ENCODE peak calls at places on chromosomes 3 and 15, in five cellular contexts. F is BE2C, Y is foreskin fibroblast, D is mesothelial cell of epicardium, H is GM12865. W is an unnamed sample.

GRCh38 chr3:99939834-99940233 is 122.2 kb downstream of the CMSS1 start:
- DNase-seq in H (no peak), D (no peak), F (no peak), Y (no peak), W (no peak)

GRCh38 chr15:69145694-69146492 is 14.5 kb upstream of the GLCE start:
- DNase-seq in H (no peak), D (peak; percentile 48), Y (no peak), F (peak; percentile 62), W (no peak)

GRCh38 chr15:78727561-78727960 is 83.7 kb downstream of the ADAMTS7 start:
- DNase-seq in Y (no peak), F (no peak), H (no peak), D (no peak), W (no peak)

GRCh38 chr3:176058856-176059255 is 1138.4 kb downstream of the TBL1XR1 start:
- DNase-seq in F (no peak), H (no peak), D (no peak), Y (no peak), W (no peak)

GRCh38 chr3:56019490-56019889 is 448.8 kb downstream of the ERC2 start:
- DNase-seq in Y (no peak), D (no peak), H (no peak), F (no peak), W (no peak)

GRCh38 chr3:125231895-125232294 is 19.3 kb upstream of the SLC12A8 start:
- DNase-seq in F (no peak), H (no peak), Y (peak; percentile 65), D (no peak), W (no peak)

GRCh38 chr3:31903686-31904431 is 77.2 kb downstream of the OSBPL10 start:
- DNase-seq in Y (no peak), F (no peak), H (no peak), D (no peak), W (no peak)

GRCh38 chr3:157176108-157176507 is 16.2 kb upstream of the CCNL1 start:
- DNase-seq in Y (peak; percentile 75), D (no peak), H (no peak), F (no peak), W (no peak)

GRCh38 chr15:77693576-77693975 is 60.9 kb upstream of the LINGO1 start:
- DNase-seq in H (no peak), Y (no peak), F (no peak), D (no peak), W (no peak)

GRCh38 chr3:171323934-171324535 is 136.2 kb downstream of the TNIK start:
- DNase-seq in D (no peak), F (no peak), Y (peak; percentile 41), H (no peak), W (no peak)

GRCh38 chr3:133522036-133522435 is 51.5 kb upstream of the CDV3 start:
- DNase-seq in D (no peak), F (no peak), Y (no peak), H (peak; percentile 10), W (no peak)

GRCh38 chr3:133529809-133530208 is 43.7 kb upstream of the CDV3 start:
- DNase-seq in D (no peak), H (no peak), Y (no peak), F (no peak), W (no peak)

GRCh38 chr3:133527306-133527705 is 46.2 kb upstream of the CDV3 start:
- DNase-seq in D (no peak), H (no peak), F (no peak), Y (peak; percentile 48), W (no peak)

GRCh38 chr3:133525435-133525834 is 48.1 kb upstream of the CDV3 start:
- DNase-seq in H (no peak), D (no peak), F (no peak), Y (no peak), W (no peak)
- TF ChIP-seq CTCF in H (no peak), D (no peak), F (no peak), Y (no peak), W (no peak)

GRCh38 chr15:33699145-33699544 is 269.2 kb upstream of the CHRM5 start:
- DNase-seq in H (no peak), F (no peak), Y (no peak), D (no peak), W (no peak)

GRCh38 chr15:33698128-33698527 is 270.2 kb upstream of the CHRM5 start:
- DNase-seq in H (no peak), F (no peak), Y (no peak), D (no peak), W (no peak)

GRCh38 chr15:33701304-33701696 is 267.0 kb upstream of the CHRM5 start:
- DNase-seq in Y (peak; percentile 19), D (no peak), F (no peak), H (no peak), W (no peak)

GRCh38 chr15:33699691-33700447 is 268.4 kb upstream of the CHRM5 start:
- DNase-seq in Y (peak; percentile 20), D (no peak), H (peak; percentile 3), F (no peak), W (no peak)

GRCh38 chr15:33700695-33701303 is 267.5 kb upstream of the CHRM5 start:
- DNase-seq in H (peak; percentile 80), Y (peak; percentile 90), F (peak; percentile 73), D (peak; percentile 82), W (peak; percentile 33)
- TF ChIP-seq CTCF in H (peak; percentile 94), Y (peak; percentile 97), F (peak; percentile 97), D (peak; percentile 76), W (peak; percentile 75)

DNA sequence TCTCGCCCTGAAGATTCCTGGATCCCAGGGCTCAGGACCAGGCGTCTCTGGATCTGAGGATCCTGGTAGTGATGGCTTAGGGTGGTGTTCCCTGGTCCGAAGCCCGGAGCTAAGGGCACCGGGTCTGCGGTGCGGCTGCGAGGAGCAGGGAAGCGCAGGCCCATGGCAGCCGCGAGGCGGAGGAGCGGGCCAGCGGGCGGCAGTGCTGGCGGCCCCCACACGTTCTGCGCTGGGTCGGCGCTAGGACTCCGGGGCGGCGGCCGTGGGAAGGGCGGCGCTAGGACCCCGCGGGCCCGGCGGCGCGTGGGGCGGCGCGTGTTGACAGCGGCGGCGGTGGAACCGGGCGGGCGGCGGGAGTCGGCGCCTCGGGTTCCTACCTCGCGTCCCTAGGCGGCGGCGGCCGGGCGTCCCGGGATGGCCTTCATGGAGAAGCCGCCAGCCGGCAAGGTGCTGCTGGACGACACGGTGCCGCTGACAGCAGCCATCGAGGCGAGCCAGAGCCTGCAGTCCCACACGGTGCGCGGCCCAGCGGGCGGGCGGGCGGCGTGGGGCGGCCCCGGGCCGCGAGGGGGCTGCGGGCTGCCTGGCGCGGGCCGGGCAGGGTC is at the start of gene PXK:
- DNase-seq in Y (peak; percentile 95), D (peak; percentile 74), F (peak; percentile 72), H (peak; percentile 88), W (peak; percentile 84)
- TF ChIP-seq CTCF in Y (no peak), D (no peak), F (no peak), H (no peak), W (no peak)

GRCh38 chr15:94186770-94187331 is 44.5 kb upstream of the MCTP2 start:
- DNase-seq in Y (no peak), H (no peak), D (no peak), F (no peak), W (no peak)
- TF ChIP-seq CTCF in Y (no peak), H (no peak), D (no peak), F (no peak), W (no peak)